ENCODE peak calls at places on chromosomes 4 and X, in six cellular contexts. One of them, this sample, is unnamed.

GRCh38 chr4:52853351-52853750 is 8.8 kb upstream of the RASL11B start:
- DNase-seq in A549: no peak
- DNase-seq in GM12878: no peak
- DNase-seq in K562: no peak
- DNase-seq in endothelial cell of umbilical vein: no peak
- DNase-seq in HepG2: no peak
- DNase-seq in this sample: peak

GRCh38 chr4:6957994-6958393 is 48.4 kb downstream of the TBC1D14 start:
- DNase-seq in endothelial cell of umbilical vein: no peak
- DNase-seq in HepG2: no peak
- DNase-seq in GM12878: no peak
- DNase-seq in K562: no peak
- DNase-seq in A549: no peak
- DNase-seq in this sample: no peak

GRCh38 chr4:7841071-7841470 is 98.6 kb downstream of the AFAP1 start:
- DNase-seq in endothelial cell of umbilical vein: no peak
- DNase-seq in HepG2: no peak
- DNase-seq in GM12878: no peak
- DNase-seq in K562: no peak
- DNase-seq in A549: no peak
- DNase-seq in this sample: no peak

GRCh38 chrX:137567474-137568232 is 1.7 kb downstream of the ZIC3 start:
- DNase-seq in K562: no peak
- DNase-seq in HepG2: no peak
- DNase-seq in GM12878: no peak
- DNase-seq in endothelial cell of umbilical vein: no peak
- DNase-seq in A549: no peak
- DNase-seq in this sample: peak

GRCh38 chrX:16914058-16914457 is 32.4 kb upstream of the REPS2 start:
- DNase-seq in A549: no peak
- DNase-seq in K562: no peak
- DNase-seq in GM12878: no peak
- DNase-seq in endothelial cell of umbilical vein: no peak
- DNase-seq in HepG2: no peak
- DNase-seq in this sample: peak

GRCh38 chr4:76799718-76800117 is 98.2 kb downstream of the SOWAHB start:
- DNase-seq in GM12878: no peak
- DNase-seq in A549: no peak
- DNase-seq in endothelial cell of umbilical vein: no peak
- DNase-seq in K562: no peak
- DNase-seq in HepG2: no peak
- DNase-seq in this sample: no peak

GRCh38 chr4:63795301-63795700 is 613.9 kb downstream of the TECRL start:
- DNase-seq in HepG2: no peak
- DNase-seq in endothelial cell of umbilical vein: no peak
- DNase-seq in GM12878: no peak
- DNase-seq in K562: no peak
- DNase-seq in A549: no peak
- DNase-seq in this sample: no peak

GRCh38 chr4:94256833-94257232 is 49.2 kb downstream of the SMARCAD1 start:
- DNase-seq in GM12878: no peak
- DNase-seq in K562: peak
- DNase-seq in A549: no peak
- DNase-seq in HepG2: peak
- DNase-seq in endothelial cell of umbilical vein: peak
- DNase-seq in this sample: peak

GRCh38 chr4:26220704-26221103 is 100.1 kb upstream of the RBPJ start:
- DNase-seq in K562: no peak
- DNase-seq in A549: no peak
- DNase-seq in HepG2: no peak
- DNase-seq in GM12878: no peak
- DNase-seq in endothelial cell of umbilical vein: no peak
- DNase-seq in this sample: no peak

DNA sequence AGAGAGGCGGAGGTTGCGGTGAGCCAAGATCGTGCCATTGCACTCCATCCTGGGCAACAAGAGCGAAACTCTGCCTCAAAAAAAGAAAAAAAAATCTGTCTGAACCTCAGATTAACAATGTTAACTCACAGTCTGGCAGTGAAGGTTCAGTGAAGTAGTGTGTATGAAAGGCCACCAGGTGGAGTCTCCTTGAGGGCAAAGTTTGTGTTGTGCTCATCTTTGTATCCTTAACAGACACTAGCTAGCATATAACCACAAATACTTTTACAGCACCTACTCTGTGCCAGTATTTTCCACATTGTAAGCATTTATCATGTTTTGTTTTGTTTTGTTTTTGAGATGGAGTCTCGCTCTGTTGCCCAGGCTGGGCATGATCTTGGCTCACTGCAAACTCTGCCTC is 46.0 kb upstream of the MGST2 start:
- DNase-seq in HepG2: peak
- DNase-seq in GM12878: no peak
- DNase-seq in K562: peak
- DNase-seq in A549: no peak
- DNase-seq in endothelial cell of umbilical vein: no peak
- DNase-seq in this sample: peak
- TF ChIP-seq CTCF in HepG2: peak
- TF ChIP-seq CTCF in GM12878: peak
- TF ChIP-seq CTCF in K562: peak
- TF ChIP-seq CTCF in A549: peak
- TF ChIP-seq CTCF in endothelial cell of umbilical vein: peak
- TF ChIP-seq CTCF in this sample: peak

DNA sequence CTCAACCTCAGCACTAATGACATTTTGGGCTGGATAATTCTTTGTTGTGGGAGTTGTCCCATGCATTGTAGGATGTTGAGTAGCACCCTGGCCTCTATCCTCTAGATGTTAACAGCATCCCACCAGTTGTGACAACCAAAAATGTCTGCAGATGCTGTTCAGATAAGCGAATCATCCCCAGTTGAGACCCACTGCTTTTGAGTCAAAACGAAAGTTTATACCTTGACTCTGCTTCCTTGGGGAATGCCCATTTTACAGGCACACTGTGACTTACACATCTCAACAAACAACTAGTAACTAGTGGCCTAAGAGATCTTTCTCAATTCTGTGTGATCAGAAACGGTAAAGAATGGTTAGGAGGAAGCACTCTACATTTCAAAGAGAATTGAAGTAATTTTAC is 37.0 kb downstream of the SEPSECS start:
- DNase-seq in HepG2: no peak
- DNase-seq in endothelial cell of umbilical vein: no peak
- DNase-seq in K562: no peak
- DNase-seq in A549: no peak
- DNase-seq in GM12878: peak
- DNase-seq in this sample: no peak
- TF ChIP-seq MYC in HepG2: no peak
- TF ChIP-seq MYC in endothelial cell of umbilical vein: no peak
- TF ChIP-seq MYC in K562: no peak
- TF ChIP-seq MYC in A549: no peak
- TF ChIP-seq MYC in GM12878: no peak
- TF ChIP-seq MYC in this sample: no peak

GRCh38 chr4:1239141-1239948 is 9.6 kb downstream of the CTBP1 start:
- DNase-seq in K562: no peak
- DNase-seq in HepG2: no peak
- DNase-seq in GM12878: no peak
- DNase-seq in endothelial cell of umbilical vein: no peak
- DNase-seq in A549: no peak
- DNase-seq in this sample: no peak
- TF ChIP-seq CTCF in K562: no peak
- TF ChIP-seq CTCF in HepG2: no peak
- TF ChIP-seq CTCF in GM12878: no peak
- TF ChIP-seq CTCF in endothelial cell of umbilical vein: no peak
- TF ChIP-seq CTCF in A549: no peak
- TF ChIP-seq CTCF in this sample: no peak

DNA sequence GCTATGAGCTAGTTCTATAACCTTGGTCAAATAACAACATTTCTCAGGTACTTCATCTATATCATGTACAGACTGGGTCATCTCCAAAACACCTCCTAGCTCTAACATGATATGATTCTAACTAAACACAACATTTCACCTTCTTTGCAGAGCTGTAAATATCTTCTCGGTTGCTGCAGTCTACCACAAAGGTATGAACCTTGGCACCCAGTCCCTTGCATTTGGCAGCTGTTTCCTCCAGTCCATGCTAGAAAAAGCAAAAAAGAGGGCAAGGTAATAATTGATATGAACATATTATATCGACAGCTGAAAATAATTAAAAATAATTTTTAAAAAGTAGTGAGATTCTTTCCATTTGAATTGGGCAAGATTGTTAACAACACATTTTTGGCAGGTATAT is 8.9 kb downstream of the HSD17B11 start:
- DNase-seq in HepG2: no peak
- DNase-seq in K562: no peak
- DNase-seq in A549: no peak
- DNase-seq in GM12878: no peak
- DNase-seq in endothelial cell of umbilical vein: no peak
- DNase-seq in this sample: no peak
- TF ChIP-seq MYC in HepG2: no peak
- TF ChIP-seq MYC in K562: no peak
- TF ChIP-seq MYC in A549: no peak
- TF ChIP-seq MYC in GM12878: no peak
- TF ChIP-seq MYC in endothelial cell of umbilical vein: no peak
- TF ChIP-seq MYC in this sample: no peak

GRCh38 chrX:120310861-120311631 is at the start of gene TMEM255A:
- DNase-seq in HepG2: no peak
- DNase-seq in GM12878: no peak
- DNase-seq in K562: no peak
- DNase-seq in endothelial cell of umbilical vein: no peak
- DNase-seq in A549: no peak
- DNase-seq in this sample: peak

GRCh38 chrX:120308558-120308957 is 2.7 kb downstream of the TMEM255A start:
- DNase-seq in endothelial cell of umbilical vein: no peak
- DNase-seq in K562: no peak
- DNase-seq in A549: no peak
- DNase-seq in HepG2: no peak
- DNase-seq in GM12878: no peak
- DNase-seq in this sample: no peak

GRCh38 chrX:120311632-120312000 is 355 bp upstream of the TMEM255A start:
- DNase-seq in endothelial cell of umbilical vein: no peak
- DNase-seq in GM12878: no peak
- DNase-seq in A549: no peak
- DNase-seq in HepG2: no peak
- DNase-seq in K562: no peak
- DNase-seq in this sample: no peak

GRCh38 chrX:120309873-120310730 is 1.2 kb downstream of the TMEM255A start:
- DNase-seq in GM12878: no peak
- DNase-seq in K562: no peak
- DNase-seq in endothelial cell of umbilical vein: no peak
- DNase-seq in HepG2: no peak
- DNase-seq in A549: peak
- DNase-seq in this sample: peak

DNA sequence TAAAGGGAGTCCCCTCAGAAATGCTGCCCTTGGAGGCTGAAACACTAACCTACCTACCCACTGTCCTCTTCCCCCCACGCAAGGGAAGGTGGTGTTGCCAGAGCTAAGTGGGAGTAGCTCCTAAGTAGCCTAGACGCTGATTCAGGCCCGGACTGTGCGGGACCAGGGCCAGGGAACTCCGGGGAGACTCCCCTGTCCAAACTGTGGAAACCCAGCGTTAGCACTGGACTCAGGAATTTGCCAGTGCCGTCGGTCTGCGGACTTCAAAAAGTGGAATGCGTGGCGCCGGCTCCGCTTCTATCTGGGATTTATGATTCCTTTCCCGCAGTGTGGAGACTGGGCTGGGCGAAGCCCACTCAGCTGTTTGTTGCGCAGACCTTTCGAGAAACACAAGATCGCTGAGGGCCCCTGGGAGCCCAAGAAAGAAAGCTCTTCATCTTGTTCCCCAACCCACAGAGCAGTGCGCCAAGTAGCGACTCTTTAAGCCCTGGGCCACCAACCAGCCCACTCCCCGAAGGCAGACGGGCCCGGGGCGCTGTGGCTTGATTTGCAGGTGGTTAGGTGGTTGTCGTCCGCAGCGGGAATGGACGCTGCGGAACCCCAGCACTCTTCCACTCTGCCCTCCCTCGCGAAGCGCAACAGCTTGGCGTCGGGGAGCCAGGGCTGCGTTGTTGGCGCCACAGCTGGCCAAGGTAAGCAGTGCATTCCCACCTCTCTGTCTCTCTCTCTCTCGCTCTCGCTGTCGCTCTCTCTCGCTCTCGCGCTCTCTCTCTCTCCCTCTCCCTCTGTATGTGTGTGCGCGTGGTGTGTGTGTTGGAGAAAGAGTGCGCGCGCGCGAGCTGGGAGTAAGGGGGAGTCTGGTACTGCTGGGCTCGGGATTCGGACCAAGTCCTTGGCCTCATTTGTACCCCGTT is 2.0 kb downstream of the TMEM255A start:
- DNase-seq in GM12878: peak
- DNase-seq in HepG2: peak
- DNase-seq in endothelial cell of umbilical vein: peak
- DNase-seq in K562: no peak
- DNase-seq in A549: peak
- DNase-seq in this sample: peak
- TF ChIP-seq CTCF in GM12878: peak
- TF ChIP-seq CTCF in HepG2: peak
- TF ChIP-seq CTCF in endothelial cell of umbilical vein: peak
- TF ChIP-seq CTCF in K562: no peak
- TF ChIP-seq CTCF in A549: peak
- TF ChIP-seq CTCF in this sample: peak

GRCh38 chr4:3420606-3420955 is 21.2 kb upstream of the HGFAC start:
- DNase-seq in A549: no peak
- DNase-seq in K562: no peak
- DNase-seq in GM12878: no peak
- DNase-seq in HepG2: no peak
- DNase-seq in endothelial cell of umbilical vein: no peak
- DNase-seq in this sample: no peak
- TF ChIP-seq MYC in A549: no peak
- TF ChIP-seq MYC in K562: no peak
- TF ChIP-seq MYC in GM12878: no peak
- TF ChIP-seq MYC in HepG2: no peak
- TF ChIP-seq MYC in endothelial cell of umbilical vein: no peak
- TF ChIP-seq MYC in this sample: no peak

This sample was measured in NB4.